ENCODE peak calls at places on chromosomes 5 and 9, in seven cellular contexts. One of them, this sample, is unnamed.
A peak's percentile ranks its signal among the peaks of the same experiment; 100 is the strongest.

GRCh38 chr5:158436271-158437065 is 577.5 kb upstream of the CLINT1 start:
- DNase-seq in stimulated activated CD4-positive, alpha-beta T cell treated with anti-CD3 and anti-CD28 coated beads, Interleukin-2, amount 100 ng/mL, for 24 hours: no peak
- DNase-seq in heart right ventricle: no peak
- DNase-seq in foreskin fibroblast: no peak
- DNase-seq in M059J: no peak
- DNase-seq in MV-4-11: peak; percentile 51
- DNase-seq in AG09319: no peak
- DNase-seq in this sample: no peak

GRCh38 chr9:130682490-130683121 is 11.0 kb upstream of the EXOSC2 start:
- DNase-seq in stimulated activated CD4-positive, alpha-beta T cell treated with anti-CD3 and anti-CD28 coated beads, Interleukin-2, amount 100 ng/mL, for 24 hours: peak; percentile 74
- DNase-seq in heart right ventricle: peak; percentile 81
- DNase-seq in MV-4-11: peak; percentile 67
- DNase-seq in M059J: peak; percentile 86
- DNase-seq in AG09319: peak; percentile 36
- DNase-seq in foreskin fibroblast: peak; percentile 72
- DNase-seq in this sample: peak; percentile 60

GRCh38 chr9:130732131-130732530 is 38.6 kb downstream of the EXOSC2 start:
- DNase-seq in MV-4-11: no peak
- DNase-seq in M059J: no peak
- DNase-seq in heart right ventricle: no peak
- DNase-seq in AG09319: no peak
- DNase-seq in foreskin fibroblast: no peak
- DNase-seq in stimulated activated CD4-positive, alpha-beta T cell treated with anti-CD3 and anti-CD28 coated beads, Interleukin-2, amount 100 ng/mL, for 24 hours: no peak
- DNase-seq in this sample: no peak

GRCh38 chr9:124873664-124874063 is 11.7 kb downstream of the ARPC5L start:
- DNase-seq in M059J: no peak
- DNase-seq in MV-4-11: no peak
- DNase-seq in stimulated activated CD4-positive, alpha-beta T cell treated with anti-CD3 and anti-CD28 coated beads, Interleukin-2, amount 100 ng/mL, for 24 hours: no peak
- DNase-seq in heart right ventricle: no peak
- DNase-seq in AG09319: no peak
- DNase-seq in foreskin fibroblast: no peak
- DNase-seq in this sample: no peak

GRCh38 chr5:107112207-107112606 is 558.5 kb downstream of the EFNA5 start:
- DNase-seq in heart right ventricle: no peak
- DNase-seq in foreskin fibroblast: no peak
- DNase-seq in MV-4-11: no peak
- DNase-seq in AG09319: no peak
- DNase-seq in M059J: no peak
- DNase-seq in stimulated activated CD4-positive, alpha-beta T cell treated with anti-CD3 and anti-CD28 coated beads, Interleukin-2, amount 100 ng/mL, for 24 hours: no peak
- DNase-seq in this sample: no peak

GRCh38 chr9:121367651-121368510 is 2.2 kb downstream of the STOM start:
- DNase-seq in stimulated activated CD4-positive, alpha-beta T cell treated with anti-CD3 and anti-CD28 coated beads, Interleukin-2, amount 100 ng/mL, for 24 hours: no peak
- DNase-seq in M059J: peak; percentile 23
- DNase-seq in AG09319: no peak
- DNase-seq in foreskin fibroblast: no peak
- DNase-seq in MV-4-11: no peak
- DNase-seq in heart right ventricle: no peak
- DNase-seq in this sample: no peak

GRCh38 chr5:144468542-144468941 is 297.9 kb downstream of the KCTD16 start:
- DNase-seq in heart right ventricle: no peak
- DNase-seq in MV-4-11: no peak
- DNase-seq in foreskin fibroblast: no peak
- DNase-seq in M059J: no peak
- DNase-seq in AG09319: no peak
- DNase-seq in stimulated activated CD4-positive, alpha-beta T cell treated with anti-CD3 and anti-CD28 coated beads, Interleukin-2, amount 100 ng/mL, for 24 hours: no peak
- DNase-seq in this sample: no peak

GRCh38 chr5:61071565-61071964 is 90.7 kb downstream of the SMIM15 start:
- DNase-seq in MV-4-11: no peak
- DNase-seq in M059J: no peak
- DNase-seq in heart right ventricle: no peak
- DNase-seq in foreskin fibroblast: no peak
- DNase-seq in AG09319: no peak
- DNase-seq in stimulated activated CD4-positive, alpha-beta T cell treated with anti-CD3 and anti-CD28 coated beads, Interleukin-2, amount 100 ng/mL, for 24 hours: no peak
- DNase-seq in this sample: no peak

GRCh38 chr5:78221964-78222451 is 72.5 kb downstream of the AP3B1 start:
- DNase-seq in heart right ventricle: no peak
- DNase-seq in stimulated activated CD4-positive, alpha-beta T cell treated with anti-CD3 and anti-CD28 coated beads, Interleukin-2, amount 100 ng/mL, for 24 hours: no peak
- DNase-seq in foreskin fibroblast: no peak
- DNase-seq in M059J: no peak
- DNase-seq in MV-4-11: peak; percentile 97
- DNase-seq in AG09319: peak; percentile 16
- DNase-seq in this sample: no peak

GRCh38 chr5:22431840-22432239 is 421.3 kb downstream of the CDH12 start:
- DNase-seq in MV-4-11: no peak
- DNase-seq in heart right ventricle: no peak
- DNase-seq in foreskin fibroblast: no peak
- DNase-seq in AG09319: no peak
- DNase-seq in M059J: no peak
- DNase-seq in stimulated activated CD4-positive, alpha-beta T cell treated with anti-CD3 and anti-CD28 coated beads, Interleukin-2, amount 100 ng/mL, for 24 hours: no peak
- DNase-seq in this sample: no peak

This sample was measured in activated CD4-positive, alpha-beta memory T cell treated with anti-CD3 and anti-CD28 coated beads, Interleukin-2, amount 10 ng/mL, durations not matched to agents 7 days and 5 days.